ENCODE peak calls at places on chromosomes 13 and 19, in seven cellular contexts. One of them, this sample, is unnamed.

GRCh38 chr13:112711528-112712265 is 21.9 kb downstream of the ATP11A start:
- DNase-seq in nephron progenitor cell: peak; percentile 45
- DNase-seq in colonic mucosa: peak; percentile 75
- DNase-seq in astrocyte: peak; percentile 97
- DNase-seq in neural crest cell: peak; percentile 31
- DNase-seq in AG04450: peak; percentile 96
- DNase-seq in psoas muscle: peak; percentile 87
- DNase-seq in this sample: peak; percentile 60

GRCh38 chr19:33192010-33192409 is 2.1 kb upstream of the LRP3 start:
- DNase-seq in colonic mucosa: no peak
- DNase-seq in astrocyte: no peak
- DNase-seq in AG04450: no peak
- DNase-seq in neural crest cell: no peak
- DNase-seq in psoas muscle: peak; percentile 6
- DNase-seq in nephron progenitor cell: peak; percentile 25
- DNase-seq in this sample: no peak

GRCh38 chr19:47240996-47241918 is 10.3 kb upstream of the BBC3 start:
- DNase-seq in astrocyte: peak; percentile 57
- DNase-seq in psoas muscle: peak; percentile 74
- DNase-seq in neural crest cell: no peak
- DNase-seq in nephron progenitor cell: peak; percentile 64
- DNase-seq in AG04450: no peak
- DNase-seq in colonic mucosa: peak; percentile 83
- DNase-seq in this sample: peak; percentile 70

GRCh38 chr13:98147521-98147920 is 4.6 kb downstream of the FARP1 start:
- DNase-seq in nephron progenitor cell: no peak
- DNase-seq in psoas muscle: no peak
- DNase-seq in neural crest cell: no peak
- DNase-seq in AG04450: no peak
- DNase-seq in astrocyte: no peak
- DNase-seq in colonic mucosa: no peak
- DNase-seq in this sample: no peak

GRCh38 chr13:18212873-18213272 is 968.8 kb downstream of the TUBA3C start:
- DNase-seq in colonic mucosa: no peak
- DNase-seq in AG04450: peak; percentile 4
- DNase-seq in astrocyte: no peak
- DNase-seq in psoas muscle: no peak
- DNase-seq in nephron progenitor cell: no peak
- DNase-seq in neural crest cell: no peak
- DNase-seq in this sample: no peak

GRCh38 chr13:100646030-100646673 is 28.4 kb downstream of the TMTC4 start:
- DNase-seq in astrocyte: peak; percentile 10
- DNase-seq in nephron progenitor cell: peak; percentile 30
- DNase-seq in AG04450: no peak
- DNase-seq in neural crest cell: peak; percentile 17
- DNase-seq in psoas muscle: no peak
- DNase-seq in colonic mucosa: no peak
- DNase-seq in this sample: peak; percentile 61

GRCh38 chr13:110200276-110200675 is 106.7 kb downstream of the COL4A1 start:
- DNase-seq in AG04450: no peak
- DNase-seq in nephron progenitor cell: no peak
- DNase-seq in colonic mucosa: no peak
- DNase-seq in astrocyte: no peak
- DNase-seq in neural crest cell: no peak
- DNase-seq in psoas muscle: no peak
- DNase-seq in this sample: no peak

GRCh38 chr19:57941593-57941992 is 5.9 kb downstream of the ZNF256 start:
- DNase-seq in neural crest cell: no peak
- DNase-seq in nephron progenitor cell: no peak
- DNase-seq in colonic mucosa: no peak
- DNase-seq in astrocyte: no peak
- DNase-seq in psoas muscle: no peak
- DNase-seq in AG04450: no peak
- DNase-seq in this sample: no peak

GRCh38 chr19:32669205-32669785 is 5.7 kb downstream of the ANKRD27 start:
- DNase-seq in nephron progenitor cell: no peak
- DNase-seq in psoas muscle: peak; percentile 10
- DNase-seq in astrocyte: no peak
- DNase-seq in neural crest cell: no peak
- DNase-seq in colonic mucosa: no peak
- DNase-seq in AG04450: no peak
- DNase-seq in this sample: no peak

GRCh38 chr19:16645140-16645539 is 14.8 kb downstream of the SMIM7 start:
- DNase-seq in astrocyte: no peak
- DNase-seq in AG04450: no peak
- DNase-seq in neural crest cell: peak; percentile 8
- DNase-seq in nephron progenitor cell: no peak
- DNase-seq in psoas muscle: no peak
- DNase-seq in colonic mucosa: no peak
- DNase-seq in this sample: no peak

GRCh38 chr19:31674503-31675186 is 325.4 kb upstream of the TSHZ3 start:
- DNase-seq in colonic mucosa: no peak
- DNase-seq in AG04450: no peak
- DNase-seq in nephron progenitor cell: no peak
- DNase-seq in psoas muscle: no peak
- DNase-seq in astrocyte: peak; percentile 87
- DNase-seq in neural crest cell: no peak
- DNase-seq in this sample: no peak

GRCh38 chr13:80529734-80530133 is 188.8 kb upstream of the SPRY2 start:
- DNase-seq in nephron progenitor cell: no peak
- DNase-seq in astrocyte: peak; percentile 37
- DNase-seq in neural crest cell: no peak
- DNase-seq in psoas muscle: no peak
- DNase-seq in colonic mucosa: no peak
- DNase-seq in AG04450: no peak
- DNase-seq in this sample: no peak

GRCh38 chr19:29872224-29872731 is 60.5 kb downstream of the CCNE1 start:
- DNase-seq in nephron progenitor cell: peak; percentile 47
- DNase-seq in astrocyte: peak; percentile 6
- DNase-seq in AG04450: no peak
- DNase-seq in psoas muscle: no peak
- DNase-seq in neural crest cell: no peak
- DNase-seq in colonic mucosa: no peak
- DNase-seq in this sample: peak; percentile 41

GRCh38 chr13:96053003-96053703 is at the start of gene UGGT2:
- DNase-seq in neural crest cell: peak; percentile 83
- DNase-seq in colonic mucosa: peak; percentile 95
- DNase-seq in psoas muscle: peak; percentile 98
- DNase-seq in astrocyte: peak; percentile 87
- DNase-seq in AG04450: peak; percentile 88
- DNase-seq in nephron progenitor cell: peak; percentile 92
- DNase-seq in this sample: peak; percentile 95

GRCh38 chr13:46615888-46616531 is 63.0 kb downstream of the LRCH1 start:
- DNase-seq in nephron progenitor cell: no peak
- DNase-seq in AG04450: no peak
- DNase-seq in psoas muscle: no peak
- DNase-seq in astrocyte: no peak
- DNase-seq in neural crest cell: no peak
- DNase-seq in colonic mucosa: no peak
- DNase-seq in this sample: no peak

GRCh38 chr13:38542601-38543000 is 144.3 kb upstream of the FREM2 start:
- DNase-seq in colonic mucosa: no peak
- DNase-seq in neural crest cell: no peak
- DNase-seq in nephron progenitor cell: no peak
- DNase-seq in AG04450: no peak
- DNase-seq in astrocyte: peak; percentile 4
- DNase-seq in psoas muscle: no peak
- DNase-seq in this sample: no peak

GRCh38 chr13:25292301-25292700 is 5.0 kb upstream of the MTMR6 start:
- DNase-seq in nephron progenitor cell: no peak
- DNase-seq in AG04450: no peak
- DNase-seq in psoas muscle: no peak
- DNase-seq in astrocyte: peak; percentile 18
- DNase-seq in neural crest cell: no peak
- DNase-seq in colonic mucosa: peak; percentile 20
- DNase-seq in this sample: peak; percentile 58

GRCh38 chr19:29804493-29804892 is 7.3 kb upstream of the CCNE1 start:
- DNase-seq in astrocyte: no peak
- DNase-seq in psoas muscle: no peak
- DNase-seq in AG04450: no peak
- DNase-seq in colonic mucosa: no peak
- DNase-seq in nephron progenitor cell: no peak
- DNase-seq in neural crest cell: no peak
- DNase-seq in this sample: no peak

GRCh38 chr13:49652691-49653305 is 24.5 kb downstream of the ARL11 start:
- DNase-seq in AG04450: no peak
- DNase-seq in astrocyte: no peak
- DNase-seq in nephron progenitor cell: peak; percentile 45
- DNase-seq in neural crest cell: peak; percentile 32
- DNase-seq in colonic mucosa: peak; percentile 44
- DNase-seq in psoas muscle: peak; percentile 71
- DNase-seq in this sample: peak; percentile 58

GRCh38 chr19:10290439-10290875 is 705 bp downstream of the ICAM5 start:
- DNase-seq in neural crest cell: no peak
- DNase-seq in astrocyte: no peak
- DNase-seq in AG04450: no peak
- DNase-seq in colonic mucosa: no peak
- DNase-seq in psoas muscle: no peak
- DNase-seq in nephron progenitor cell: peak; percentile 36
- DNase-seq in this sample: no peak

GRCh38 chr19:54035215-54036178 is 28.2 kb downstream of the VSTM1 start:
- DNase-seq in colonic mucosa: no peak
- DNase-seq in nephron progenitor cell: no peak
- DNase-seq in psoas muscle: no peak
- DNase-seq in astrocyte: peak; percentile 82
- DNase-seq in neural crest cell: no peak
- DNase-seq in AG04450: peak; percentile 50
- DNase-seq in this sample: no peak

GRCh38 chr19:36141039-36141914 is 1.4 kb downstream of the CAPNS1 start:
- DNase-seq in nephron progenitor cell: peak; percentile 88
- DNase-seq in psoas muscle: peak; percentile 93
- DNase-seq in colonic mucosa: peak; percentile 95
- DNase-seq in neural crest cell: peak; percentile 81
- DNase-seq in astrocyte: peak; percentile 53
- DNase-seq in AG04450: peak; percentile 32
- DNase-seq in this sample: peak; percentile 91

GRCh38 chr13:40966298-40966697 is 52.8 kb downstream of the ELF1 start:
- DNase-seq in AG04450: no peak
- DNase-seq in astrocyte: no peak
- DNase-seq in colonic mucosa: no peak
- DNase-seq in nephron progenitor cell: no peak
- DNase-seq in neural crest cell: no peak
- DNase-seq in psoas muscle: no peak
- DNase-seq in this sample: no peak

GRCh38 chr13:59269476-59269875 is 894.3 kb downstream of the DIAPH3 start:
- DNase-seq in nephron progenitor cell: no peak
- DNase-seq in colonic mucosa: no peak
- DNase-seq in AG04450: peak; percentile 44
- DNase-seq in psoas muscle: no peak
- DNase-seq in neural crest cell: no peak
- DNase-seq in astrocyte: peak; percentile 97
- DNase-seq in this sample: no peak

DNA sequence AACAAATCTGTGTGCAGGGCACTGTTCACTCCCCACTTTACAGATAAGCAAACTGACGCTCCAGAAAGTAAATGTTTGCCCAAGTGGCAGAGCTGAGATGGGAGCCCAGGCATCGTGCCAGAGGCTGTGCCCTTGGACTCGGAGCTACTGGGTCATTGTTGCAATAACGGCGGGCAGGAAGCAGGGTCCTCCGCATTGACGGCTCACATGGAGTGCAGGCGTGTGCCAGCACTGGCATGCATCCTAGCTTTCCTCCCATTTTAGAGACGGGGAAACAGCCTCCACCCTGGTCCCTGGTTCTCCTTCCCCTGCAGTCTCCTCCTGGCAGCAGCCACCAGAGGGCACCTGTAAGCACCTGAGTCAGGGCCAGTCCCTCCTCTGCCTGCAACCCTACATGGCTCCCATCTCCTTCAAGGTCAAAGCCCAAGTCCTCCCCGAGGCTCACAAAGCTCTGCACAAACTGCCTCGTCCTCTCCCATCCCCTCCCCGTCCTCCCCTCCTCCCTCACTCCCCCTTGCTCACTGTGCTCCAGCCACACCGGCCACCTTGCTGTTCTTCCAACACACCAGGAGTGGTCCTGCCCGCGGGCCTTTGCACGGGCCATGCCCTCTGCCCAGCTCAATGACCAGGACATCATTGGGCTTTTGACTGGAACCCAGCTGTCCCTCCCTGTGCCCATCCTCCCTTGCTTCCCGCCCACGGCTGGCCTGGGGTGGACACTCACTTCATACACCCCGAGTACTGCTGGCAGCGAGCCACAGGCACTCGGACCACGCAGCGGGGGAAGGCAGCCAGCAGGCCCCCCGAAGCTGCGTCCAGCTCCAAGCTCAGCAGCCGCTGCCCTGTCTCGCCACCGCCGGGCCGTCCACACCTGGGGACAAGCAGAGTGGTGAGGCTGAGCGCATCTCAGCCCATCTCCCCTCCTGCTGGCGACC is 7.7 kb upstream of the LRG1 start:
- DNase-seq in psoas muscle: no peak
- DNase-seq in AG04450: no peak
- DNase-seq in nephron progenitor cell: no peak
- DNase-seq in colonic mucosa: peak; percentile 88
- DNase-seq in neural crest cell: no peak
- DNase-seq in astrocyte: no peak
- DNase-seq in this sample: no peak
- TF ChIP-seq CTCF in psoas muscle: peak; percentile 14
- TF ChIP-seq CTCF in AG04450: peak; percentile 33
- TF ChIP-seq CTCF in nephron progenitor cell: no peak
- TF ChIP-seq CTCF in colonic mucosa: peak; percentile 28
- TF ChIP-seq CTCF in neural crest cell: peak; percentile 32
- TF ChIP-seq CTCF in astrocyte: peak; percentile 22
- TF ChIP-seq CTCF in this sample: no peak

GRCh38 chr13:33466262-33466661 is 180.7 kb upstream of the STARD13 start:
- DNase-seq in colonic mucosa: no peak
- DNase-seq in astrocyte: no peak
- DNase-seq in nephron progenitor cell: no peak
- DNase-seq in AG04450: no peak
- DNase-seq in neural crest cell: no peak
- DNase-seq in psoas muscle: no peak
- DNase-seq in this sample: no peak
- TF ChIP-seq CTCF in colonic mucosa: no peak
- TF ChIP-seq CTCF in astrocyte: no peak
- TF ChIP-seq CTCF in nephron progenitor cell: no peak
- TF ChIP-seq CTCF in AG04450: peak; percentile 27
- TF ChIP-seq CTCF in neural crest cell: peak; percentile 30
- TF ChIP-seq CTCF in psoas muscle: no peak
- TF ChIP-seq CTCF in this sample: no peak

DNA sequence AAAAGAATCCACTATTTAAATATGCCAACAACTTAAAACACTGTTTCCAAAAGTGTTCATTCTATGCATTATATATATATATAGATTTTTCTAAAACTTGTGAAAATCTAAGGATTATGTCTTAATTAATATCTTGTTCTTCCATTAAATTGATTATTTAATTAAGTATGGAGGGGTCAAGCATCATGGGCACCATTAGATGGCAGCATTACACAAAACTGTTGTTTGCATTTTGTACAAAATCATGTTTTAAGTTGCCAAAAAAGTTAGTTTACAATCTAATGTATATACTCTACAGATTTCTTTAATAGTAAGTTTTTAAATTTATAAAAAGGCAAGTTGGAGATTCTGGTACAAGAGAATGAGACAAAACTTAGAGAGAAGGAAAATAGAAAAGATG is 213.2 kb upstream of the EDNRB start:
- DNase-seq in neural crest cell: no peak
- DNase-seq in astrocyte: no peak
- DNase-seq in AG04450: no peak
- DNase-seq in nephron progenitor cell: no peak
- DNase-seq in psoas muscle: no peak
- DNase-seq in colonic mucosa: no peak
- DNase-seq in this sample: no peak
- TF ChIP-seq CTCF in neural crest cell: peak; percentile 41
- TF ChIP-seq CTCF in astrocyte: peak; percentile 44
- TF ChIP-seq CTCF in AG04450: peak; percentile 49
- TF ChIP-seq CTCF in nephron progenitor cell: peak; percentile 21
- TF ChIP-seq CTCF in psoas muscle: no peak
- TF ChIP-seq CTCF in colonic mucosa: no peak
- TF ChIP-seq CTCF in this sample: no peak

GRCh38 chr13:67416047-67416925 is 186.2 kb upstream of the PCDH9 start:
- DNase-seq in colonic mucosa: no peak
- DNase-seq in astrocyte: peak; percentile 1
- DNase-seq in psoas muscle: peak; percentile 28
- DNase-seq in nephron progenitor cell: peak; percentile 65
- DNase-seq in neural crest cell: peak; percentile 35
- DNase-seq in AG04450: peak; percentile 2
- DNase-seq in this sample: peak; percentile 83
- TF ChIP-seq CTCF in colonic mucosa: no peak
- TF ChIP-seq CTCF in astrocyte: peak; percentile 49
- TF ChIP-seq CTCF in psoas muscle: no peak
- TF ChIP-seq CTCF in nephron progenitor cell: peak; percentile 68
- TF ChIP-seq CTCF in neural crest cell: peak; percentile 63
- TF ChIP-seq CTCF in AG04450: peak; percentile 80
- TF ChIP-seq CTCF in this sample: peak; percentile 82

This sample was measured in glutamatergic neuron.